ENCODE peak calls at places on chromosomes 11 and 22, in eight cellular contexts. M is activated T-helper 1 cell treated with anti-CD3 and anti-CD28 coated beads, Interleukin-2, amount 50 U/mL, for 16 hours; O is caudate nucleus; V is mesendoderm; S is H54; R is psoas muscle; W is stromal cell of bone marrow; E is C1 segment of cervical spinal cord. Y is an unnamed sample.

GRCh38 chr11:47148903-47149535 is 27.7 kb downstream of the ARFGAP2 start:
- DNase-seq in O (no peak), M (no peak), S (no peak), W (no peak), V (peak; percentile 40), E (peak; percentile 24), R (no peak), Y (no peak)

GRCh38 chr11:46741600-46742484 is 22.8 kb downstream of the F2 start:
- DNase-seq in O (no peak), M (no peak), W (peak; percentile 29), E (no peak), S (no peak), R (no peak), V (no peak), Y (no peak)

GRCh38 chr11:3609416-3610265 is 32.2 kb downstream of the ART5 start:
- DNase-seq in R (no peak), V (peak; percentile 68), W (peak; percentile 13), E (no peak), M (no peak), O (no peak), S (peak; percentile 40), Y (no peak)

GRCh38 chr11:21390430-21390829 is 721.0 kb downstream of the NELL1 start:
- DNase-seq in S (no peak), M (no peak), V (no peak), E (no peak), W (no peak), O (no peak), R (no peak), Y (no peak)

GRCh38 chr22:26658671-26659478 is 1.5 kb downstream of the MIAT start:
- DNase-seq in M (peak; percentile 59), V (peak; percentile 99), E (no peak), O (peak; percentile 49), S (peak; percentile 75), R (peak; percentile 71), W (peak; percentile 83), Y (no peak)

GRCh38 chr11:108466405-108466804 is 924 bp downstream of the C11orf65 start:
- DNase-seq in R (no peak), W (no peak), V (no peak), M (no peak), S (no peak), E (no peak), O (no peak), Y (peak; percentile 23)

GRCh38 chr11:33692013-33692504 is 8.6 kb downstream of the C11orf91 start:
- DNase-seq in W (peak; percentile 93), O (peak; percentile 57), E (peak; percentile 53), R (peak; percentile 76), V (peak; percentile 62), S (no peak), M (no peak), Y (peak; percentile 73)

GRCh38 chr11:105861225-105861624 is 160.8 kb downstream of the MSANTD4 start:
- DNase-seq in E (no peak), M (no peak), V (peak; percentile 10), O (no peak), R (no peak), W (no peak), S (no peak), Y (no peak)

GRCh38 chr22:19121631-19122142 is 525 bp downstream of the DGCR2 start:
- DNase-seq in O (no peak), E (peak; percentile 70), R (peak; percentile 90), V (peak; percentile 59), S (peak; percentile 23), W (no peak), M (peak; percentile 15), Y (peak; percentile 42)

GRCh38 chr22:50627452-50627913 is 469 bp downstream of the ARSA start:
- DNase-seq in W (no peak), R (no peak), M (no peak), E (no peak), O (no peak), V (peak; percentile 37), S (no peak), Y (no peak)

GRCh38 chr22:41974691-41975290 is 5.5 kb downstream of the SEPTIN3 start:
- DNase-seq in S (no peak), E (no peak), W (no peak), M (no peak), R (no peak), O (peak; percentile 14), V (no peak), Y (no peak)

GRCh38 chr11:101487775-101488174 is 96.0 kb downstream of the TRPC6 start:
- DNase-seq in M (no peak), S (no peak), W (peak; percentile 24), O (no peak), E (no peak), R (no peak), V (no peak), Y (no peak)

GRCh38 chr11:107591098-107591445 is at the start of gene ELMOD1:
- DNase-seq in W (no peak), S (peak; percentile 40), M (peak; percentile 4), R (peak; percentile 84), V (peak; percentile 56), O (peak; percentile 62), E (peak; percentile 71), Y (peak; percentile 25)

GRCh38 chr11:534592-535518 is 521 bp downstream of the HRAS start:
- DNase-seq in W (no peak), E (no peak), S (no peak), O (no peak), M (no peak), R (peak; percentile 77), V (peak; percentile 41), Y (peak; percentile 34)

GRCh38 chr22:31106001-31106571 is 1.3 kb downstream of the SELENOM start:
- DNase-seq in E (no peak), S (no peak), O (no peak), V (peak; percentile 39), W (no peak), M (no peak), R (no peak), Y (no peak)

GRCh38 chr11:83571301-83571700 is 285.1 kb upstream of the CCDC90B start:
- DNase-seq in S (no peak), M (no peak), V (no peak), O (no peak), W (no peak), E (no peak), R (no peak), Y (no peak)

GRCh38 chr11:71207996-71208774 is 44.2 kb downstream of the SHANK2 start:
- DNase-seq in V (no peak), O (no peak), S (no peak), E (no peak), M (no peak), W (no peak), R (peak; percentile 10), Y (no peak)

GRCh38 chr22:37242395-37242918 is 1.6 kb downstream of the RAC2 start:
- DNase-seq in V (peak; percentile 71), O (no peak), M (peak; percentile 84), S (no peak), W (no peak), R (peak; percentile 80), E (no peak), Y (no peak)

GRCh38 chr11:120655589-120655988 is 144.0 kb downstream of the GRIK4 start:
- DNase-seq in M (no peak), R (no peak), S (no peak), E (no peak), W (no peak), V (no peak), O (no peak), Y (no peak)

GRCh38 chr11:46279393-46280099 is 2.1 kb downstream of the CREB3L1 start:
- DNase-seq in M (no peak), O (no peak), V (no peak), E (peak; percentile 33), R (peak; percentile 76), S (no peak), W (peak; percentile 55), Y (peak; percentile 79)

GRCh38 chr11:128725630-128726461 is 32.0 kb downstream of the FLI1 start:
- DNase-seq in S (no peak), V (no peak), M (peak; percentile 20), R (no peak), E (no peak), O (no peak), W (no peak), Y (no peak)

GRCh38 chr11:27209562-27210005 is 153.4 kb downstream of the CCDC34 start:
- DNase-seq in E (no peak), V (peak; percentile 83), O (no peak), W (peak; percentile 90), R (peak; percentile 50), M (no peak), S (peak; percentile 62), Y (no peak)

GRCh38 chr22:20803696-20804324 is 29.9 kb downstream of the SERPIND1 start:
- DNase-seq in E (no peak), R (no peak), V (peak; percentile 64), S (no peak), O (peak; percentile 23), W (no peak), M (no peak), Y (no peak)

GRCh38 chr11:62930157-62930556 is 9.0 kb upstream of the CHRM1 start:
- DNase-seq in M (no peak), E (no peak), O (no peak), S (no peak), R (no peak), V (no peak), W (no peak), Y (no peak)

GRCh38 chr11:116973270-116973669 is 125.0 kb downstream of the SIK3 start:
- DNase-seq in O (no peak), S (no peak), E (no peak), M (no peak), V (no peak), W (no peak), R (no peak), Y (no peak)

GRCh38 chr11:5624489-5625278 is at the start of gene TRIM34:
- DNase-seq in S (peak; percentile 85), R (no peak), E (peak; percentile 44), O (no peak), V (peak; percentile 51), W (peak; percentile 66), M (peak; percentile 21), Y (peak; percentile 54)

GRCh38 chr11:71998061-71998460 is 648 bp upstream of the IL18BP start:
- DNase-seq in O (no peak), S (no peak), E (no peak), M (no peak), R (no peak), V (no peak), W (no peak), Y (no peak)

GRCh38 chr22:34804588-34804987 is 261.4 kb upstream of the ISX start:
- DNase-seq in R (no peak), V (peak; percentile 81), E (no peak), S (no peak), O (no peak), W (no peak), M (no peak), Y (no peak)

GRCh38 chr11:95699631-95700470 is 89.7 kb downstream of the FAM76B start:
- DNase-seq in V (no peak), S (no peak), R (no peak), W (peak; percentile 49), M (no peak), E (no peak), O (no peak), Y (no peak)

GRCh38 chr11:11958403-11958802 is 50.0 kb downstream of the DKK3 start:
- DNase-seq in V (no peak), S (no peak), M (no peak), E (no peak), W (no peak), R (no peak), O (no peak), Y (no peak)

GRCh38 chr11:121240650-121241299 is 51.8 kb upstream of the SC5D start:
- DNase-seq in M (no peak), W (peak; percentile 45), E (no peak), V (no peak), R (no peak), S (no peak), O (no peak), Y (no peak)

GRCh38 chr11:75245356-75246005 is 4.9 kb downstream of the TPBGL start:
- DNase-seq in W (no peak), S (no peak), E (no peak), M (no peak), R (no peak), V (peak; percentile 83), O (no peak), Y (no peak)

GRCh38 chr11:11010624-11011127 is 152.8 kb upstream of the ZBED5 start:
- DNase-seq in W (no peak), R (peak; percentile 54), E (peak; percentile 4), S (no peak), M (no peak), V (peak; percentile 81), O (peak; percentile 11), Y (no peak)

Y was measured in ovary.